ENCODE peak calls at places on chromosomes 1 and 21, in six cellular contexts. M is AG09309, L is psoas muscle, H is HFF-Myc, Q is cardiac fibroblast, O is colonic mucosa. V is an unnamed sample.

GRCh38 chr1:207831517-207832327 is 79.2 kb downstream of the CD34 start:
- DNase-seq in L (peak; percentile 29), H (no peak), M (no peak), O (no peak), Q (no peak), V (no peak)

GRCh38 chr1:186059752-186060151 is 315.3 kb downstream of the TPR start:
- DNase-seq in H (no peak), Q (no peak), L (no peak), M (no peak), O (no peak), V (no peak)

GRCh38 chr21:45867041-45867630 is 114.4 kb upstream of the COL6A1 start:
- DNase-seq in O (no peak), M (no peak), Q (no peak), L (no peak), H (no peak), V (no peak)

GRCh38 chr21:43971201-43971991 is 40.7 kb upstream of the TRAPPC10 start:
- DNase-seq in L (peak; percentile 11), M (no peak), H (no peak), O (no peak), Q (no peak), V (no peak)

GRCh38 chr1:200917291-200917817 is 22.7 kb downstream of the INAVA start:
- DNase-seq in O (peak; percentile 68), Q (no peak), M (no peak), L (no peak), H (no peak), V (no peak)

GRCh38 chr1:92877081-92877711 is 45.4 kb downstream of the RPL5 start:
- DNase-seq in O (no peak), L (no peak), M (no peak), H (no peak), Q (no peak), V (no peak)

GRCh38 chr1:230109871-230110667 is 43.0 kb downstream of the GALNT2 start:
- DNase-seq in M (no peak), Q (no peak), H (no peak), O (no peak), L (no peak), V (no peak)

GRCh38 chr1:172909606-172910326 is 141.0 kb downstream of the TNFSF18 start:
- DNase-seq in O (no peak), M (peak; percentile 87), H (peak; percentile 93), Q (peak; percentile 84), L (no peak), V (peak; percentile 90)

GRCh38 chr1:219099307-219099706 is 74.4 kb upstream of the LYPLAL1 start:
- DNase-seq in Q (no peak), H (no peak), L (no peak), O (no peak), M (no peak), V (no peak)

GRCh38 chr1:164672610-164673009 is 113.6 kb downstream of the PBX1 start:
- DNase-seq in H (no peak), O (no peak), Q (no peak), L (no peak), M (no peak), V (no peak)

GRCh38 chr21:29371464-29371863 is 72.7 kb downstream of the BACH1 start:
- DNase-seq in Q (no peak), H (no peak), M (no peak), O (no peak), L (no peak), V (no peak)

GRCh38 chr21:46605759-46606426 is 1.0 kb upstream of the S100B start:
- DNase-seq in M (no peak), H (no peak), L (peak; percentile 31), Q (no peak), O (no peak), V (no peak)

GRCh38 chr21:45423968-45424853 is 19.2 kb downstream of the COL18A1 start:
- DNase-seq in O (no peak), L (no peak), Q (no peak), M (no peak), H (no peak), V (no peak)

DNA sequence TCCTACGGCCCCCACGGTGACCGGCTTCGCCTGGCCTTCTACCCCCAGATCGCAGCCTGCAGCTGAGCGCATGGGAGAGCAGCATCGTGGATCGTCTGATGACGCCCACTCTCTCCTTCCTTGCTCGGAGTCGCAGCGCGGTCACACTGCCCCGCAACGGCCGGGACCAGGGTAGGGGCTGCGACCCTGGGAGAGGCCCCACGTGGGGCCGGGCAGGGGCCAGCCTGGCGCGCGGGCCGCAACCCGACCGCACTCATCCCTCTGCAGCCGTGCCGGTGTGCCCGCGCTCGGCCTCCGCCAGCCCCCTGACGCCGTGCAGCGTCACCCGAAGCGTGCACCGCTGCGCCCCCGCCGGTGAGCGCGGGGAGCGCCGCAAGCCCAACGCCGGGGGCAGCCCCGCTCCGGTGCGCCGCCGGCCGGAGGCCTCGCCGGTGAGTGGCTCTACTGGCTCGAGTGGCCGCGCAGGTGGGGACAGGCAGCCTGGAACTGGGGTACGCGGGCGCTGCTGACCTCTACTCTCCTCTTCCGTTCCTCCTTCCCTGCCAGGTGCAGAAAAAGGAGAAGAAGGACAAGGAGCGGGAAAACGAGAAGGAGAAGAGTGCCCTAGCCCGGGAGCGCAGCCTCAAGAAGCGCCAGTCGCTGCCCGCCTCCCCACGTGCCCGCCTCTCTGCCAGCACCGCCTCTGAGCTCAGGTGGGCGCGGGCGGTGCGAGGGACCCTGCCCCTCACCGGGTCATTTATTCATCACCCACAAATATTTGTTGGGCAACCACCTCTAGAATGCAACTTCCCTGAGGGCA is 20.4 kb downstream of the MAP7D1 start:
- DNase-seq in Q (no peak), O (no peak), L (no peak), M (no peak), H (no peak), V (no peak)
- TF ChIP-seq CTCF in Q (no peak), O (no peak), L (no peak), M (no peak), H (no peak), V (no peak)

GRCh38 chr1:198620198-198620597 is 18.6 kb upstream of the PTPRC start:
- DNase-seq in L (no peak), Q (no peak), O (no peak), H (no peak), M (no peak), V (no peak)
- H3K4me3 ChIP-seq in L (no peak overlapping the region), Q (no peak overlapping the region), O (no peak overlapping the region), H (no peak overlapping the region), M (no peak overlapping the region), V (no peak overlapping the region)

GRCh38 chr1:193766329-193766728 is 579.9 kb upstream of the B3GALT2 start:
- DNase-seq in H (no peak), Q (no peak), M (no peak), O (no peak), L (no peak), V (no peak)
- TF ChIP-seq CTCF in H (no peak), Q (no peak), M (no peak), O (no peak), L (no peak), V (no peak)

GRCh38 chr1:31007462-31007991 is 58.0 kb downstream of the PUM1 start:
- DNase-seq in Q (peak; percentile 78), M (peak; percentile 84), L (no peak), O (no peak), H (peak; percentile 69), V (peak; percentile 80)
- H3K4me3 ChIP-seq in Q (no peak overlapping the region), M (no peak overlapping the region), L (no peak overlapping the region), O (no peak overlapping the region), H (no peak overlapping the region), V (no peak overlapping the region)

V was measured in fibroblast of pulmonary artery.